ENCODE peak calls at places on chromosomes 6 and 20, in five cellular contexts. One of them, this sample, is unnamed.

GRCh38 chr6:43771858-43772570 is 2.0 kb downstream of the VEGFA start:
- DNase-seq in mucosa of gallbladder: peak; percentile 61
- DNase-seq in NCI-H1417: no peak
- DNase-seq in sigmoid colon: peak; percentile 91
- DNase-seq in GM04503: no peak
- DNase-seq in this sample: no peak

GRCh38 chr6:159969204-159969912 is 476 bp downstream of the IGF2R start:
- DNase-seq in GM04503: no peak
- DNase-seq in sigmoid colon: peak; percentile 76
- DNase-seq in mucosa of gallbladder: no peak
- DNase-seq in NCI-H1417: no peak
- DNase-seq in this sample: no peak

GRCh38 chr20:1185781-1186334 is 1.1 kb upstream of the TMEM74B start:
- DNase-seq in GM04503: no peak
- DNase-seq in NCI-H1417: no peak
- DNase-seq in sigmoid colon: no peak
- DNase-seq in mucosa of gallbladder: no peak
- DNase-seq in this sample: no peak

GRCh38 chr6:89984926-89985743 is 90.9 kb downstream of the GJA10 start:
- DNase-seq in GM04503: no peak
- DNase-seq in sigmoid colon: peak; percentile 72
- DNase-seq in NCI-H1417: no peak
- DNase-seq in mucosa of gallbladder: peak; percentile 33
- DNase-seq in this sample: no peak

GRCh38 chr6:100126682-100127484 is 132.9 kb upstream of the MCHR2 start:
- DNase-seq in GM04503: no peak
- DNase-seq in mucosa of gallbladder: no peak
- DNase-seq in NCI-H1417: no peak
- DNase-seq in sigmoid colon: no peak
- DNase-seq in this sample: no peak

GRCh38 chr6:150881911-150882481 is 16.5 kb downstream of the MTHFD1L start:
- DNase-seq in GM04503: peak; percentile 99
- DNase-seq in sigmoid colon: peak; percentile 69
- DNase-seq in mucosa of gallbladder: peak; percentile 71
- DNase-seq in NCI-H1417: no peak
- DNase-seq in this sample: peak; percentile 98

GRCh38 chr6:155228549-155229166 is 35.2 kb upstream of the CLDN20 start:
- DNase-seq in GM04503: peak; percentile 33
- DNase-seq in NCI-H1417: no peak
- DNase-seq in sigmoid colon: no peak
- DNase-seq in mucosa of gallbladder: no peak
- DNase-seq in this sample: peak; percentile 23

GRCh38 chr6:122730775-122731386 is 48.6 kb upstream of the FABP7 start:
- DNase-seq in GM04503: no peak
- DNase-seq in sigmoid colon: no peak
- DNase-seq in mucosa of gallbladder: no peak
- DNase-seq in NCI-H1417: peak; percentile 74
- DNase-seq in this sample: no peak

GRCh38 chr20:5150226-5151076 is 23.6 kb downstream of the CDS2 start:
- DNase-seq in sigmoid colon: no peak
- DNase-seq in GM04503: no peak
- DNase-seq in NCI-H1417: no peak
- DNase-seq in mucosa of gallbladder: peak; percentile 52
- DNase-seq in this sample: no peak

GRCh38 chr6:34067814-34068213 is 78.1 kb downstream of the GRM4 start:
- DNase-seq in NCI-H1417: peak; percentile 66
- DNase-seq in sigmoid colon: no peak
- DNase-seq in GM04503: no peak
- DNase-seq in mucosa of gallbladder: no peak
- DNase-seq in this sample: no peak

GRCh38 chr6:44527191-44527960 is 139.9 kb downstream of the CDC5L start:
- DNase-seq in sigmoid colon: no peak
- DNase-seq in mucosa of gallbladder: no peak
- DNase-seq in NCI-H1417: no peak
- DNase-seq in GM04503: no peak
- DNase-seq in this sample: no peak

GRCh38 chr6:149234051-149234962 is 83.2 kb upstream of the TAB2 start:
- DNase-seq in mucosa of gallbladder: no peak
- DNase-seq in NCI-H1417: no peak
- DNase-seq in sigmoid colon: no peak
- DNase-seq in GM04503: no peak
- DNase-seq in this sample: peak; percentile 28

GRCh38 chr20:23658989-23659609 is 21.3 kb upstream of the CST3 start:
- DNase-seq in mucosa of gallbladder: no peak
- DNase-seq in sigmoid colon: no peak
- DNase-seq in GM04503: no peak
- DNase-seq in NCI-H1417: no peak
- DNase-seq in this sample: no peak

GRCh38 chr20:24470782-24471582 is 1.6 kb downstream of the SYNDIG1 start:
- DNase-seq in sigmoid colon: peak; percentile 51
- DNase-seq in NCI-H1417: no peak
- DNase-seq in GM04503: no peak
- DNase-seq in mucosa of gallbladder: no peak
- DNase-seq in this sample: no peak

GRCh38 chr6:163404825-163405265 is 9.7 kb upstream of the QKI start:
- DNase-seq in mucosa of gallbladder: peak; percentile 45
- DNase-seq in NCI-H1417: no peak
- DNase-seq in sigmoid colon: peak; percentile 74
- DNase-seq in GM04503: no peak
- DNase-seq in this sample: no peak

GRCh38 chr20:32445539-32446273 is 87.6 kb downstream of the ASXL1 start:
- DNase-seq in NCI-H1417: peak; percentile 64
- DNase-seq in mucosa of gallbladder: no peak
- DNase-seq in GM04503: no peak
- DNase-seq in sigmoid colon: peak; percentile 63
- DNase-seq in this sample: no peak

GRCh38 chr6:165702669-165703068 is 39.6 kb upstream of the PDE10A start:
- DNase-seq in NCI-H1417: no peak
- DNase-seq in sigmoid colon: no peak
- DNase-seq in mucosa of gallbladder: no peak
- DNase-seq in GM04503: no peak
- DNase-seq in this sample: no peak

GRCh38 chr6:42315991-42316378 is 98.3 kb upstream of the MRPS10 start:
- DNase-seq in mucosa of gallbladder: peak; percentile 17
- DNase-seq in NCI-H1417: no peak
- DNase-seq in GM04503: peak; percentile 87
- DNase-seq in sigmoid colon: no peak
- DNase-seq in this sample: peak; percentile 65

GRCh38 chr6:2959909-2960719 is 11.3 kb downstream of the SERPINB6 start:
- DNase-seq in sigmoid colon: no peak
- DNase-seq in mucosa of gallbladder: no peak
- DNase-seq in GM04503: peak; percentile 77
- DNase-seq in NCI-H1417: no peak
- DNase-seq in this sample: peak; percentile 47

GRCh38 chr20:14861028-14861699 is 523.8 kb upstream of the FLRT3 start:
- DNase-seq in NCI-H1417: peak; percentile 12
- DNase-seq in GM04503: no peak
- DNase-seq in sigmoid colon: no peak
- DNase-seq in mucosa of gallbladder: no peak
- DNase-seq in this sample: no peak